ENCODE peak calls at places on chromosomes 7 and 10, in six cellular contexts. U is adipocyte, V is transverse colon, I is brain microvascular endothelial cell, C is ovary, P is skeletal muscle cell. A is an unnamed sample.

GRCh38 chr10:69901623-69902505 is 100.2 kb downstream of the COL13A1 start:
- DNase-seq in U (peak; percentile 67), V (peak; percentile 66), I (peak; percentile 43), P (no peak), C (peak; percentile 31), A (peak; percentile 66)

GRCh38 chr7:106947244-106947728 is 82.2 kb downstream of the PIK3CG start:
- DNase-seq in V (peak; percentile 44), I (peak; percentile 78), C (peak; percentile 76), U (peak; percentile 86), P (peak; percentile 27), A (peak; percentile 85)

GRCh38 chr10:588246-589165 is 101.0 kb downstream of the DIP2C start:
- DNase-seq in C (no peak), P (no peak), U (no peak), I (peak; percentile 63), V (no peak), A (no peak)

GRCh38 chr7:140349172-140349771 is 49.1 kb downstream of the SLC37A3 start:
- DNase-seq in I (peak; percentile 12), V (no peak), U (no peak), C (no peak), P (no peak), A (no peak)

GRCh38 chr10:14873090-14873760 is 5.4 kb upstream of the SUV39H2 start:
- DNase-seq in U (peak; percentile 18), V (no peak), I (peak; percentile 48), P (peak; percentile 2), C (no peak), A (no peak)

GRCh38 chr10:23053036-23053435 is 42.3 kb upstream of the MSRB2 start:
- DNase-seq in V (no peak), C (no peak), P (no peak), I (no peak), U (no peak), A (no peak)

GRCh38 chr10:104809288-104810090 is 168.4 kb downstream of the SORCS3 start:
- DNase-seq in C (no peak), U (no peak), I (no peak), V (no peak), P (peak; percentile 78), A (no peak)

GRCh38 chr7:37352974-37353948 is 95.4 kb downstream of the ELMO1 start:
- DNase-seq in U (no peak), I (no peak), P (no peak), C (no peak), V (peak; percentile 41), A (peak; percentile 63)

GRCh38 chr7:65247491-65247890 is 126.2 kb upstream of the ZNF92 start:
- DNase-seq in U (no peak), P (no peak), I (no peak), V (no peak), C (no peak), A (no peak)

GRCh38 chr7:141551773-141552162 is 558 bp downstream of the AGK start:
- DNase-seq in I (no peak), U (no peak), C (no peak), V (no peak), P (no peak), A (no peak)

GRCh38 chr10:102140218-102140617 is 7.4 kb downstream of the PPRC1 start:
- DNase-seq in P (no peak), V (no peak), U (no peak), I (no peak), C (no peak), A (no peak)

GRCh38 chr7:84251183-84251845 is 56.7 kb upstream of the SEMA3A start:
- DNase-seq in I (peak; percentile 82), V (no peak), C (no peak), U (peak; percentile 70), P (peak; percentile 85), A (no peak)

GRCh38 chr10:122263971-122264370 is 7.1 kb upstream of the BTBD16 start:
- DNase-seq in V (no peak), C (no peak), I (peak; percentile 89), P (peak; percentile 79), U (peak; percentile 90), A (no peak)

GRCh38 chr7:49099587-49100326 is 175.4 kb downstream of the CDC14C start:
- DNase-seq in V (no peak), U (no peak), I (no peak), C (no peak), P (no peak), A (no peak)

GRCh38 chr7:34759477-34760125 is 101.6 kb downstream of the NPSR1 start:
- DNase-seq in P (no peak), C (no peak), V (no peak), I (peak; percentile 46), U (peak; percentile 32), A (no peak)

GRCh38 chr7:26202019-26202985 is 757 bp downstream of the CBX3 start:
- DNase-seq in P (no peak), U (peak; percentile 76), I (no peak), V (peak; percentile 53), C (peak; percentile 71), A (peak; percentile 59)

GRCh38 chr10:100006241-100006886 is 3.4 kb downstream of the DNMBP start:
- DNase-seq in U (peak; percentile 93), C (no peak), P (peak; percentile 90), V (no peak), I (peak; percentile 93), A (no peak)

GRCh38 chr10:61463035-61463909 is 10.1 kb upstream of the TMEM26 start:
- DNase-seq in U (peak; percentile 88), V (no peak), P (peak; percentile 69), C (no peak), I (no peak), A (no peak)

GRCh38 chr7:18715988-18716387 is 220.4 kb downstream of the HDAC9 start:
- DNase-seq in U (no peak), I (no peak), C (no peak), P (no peak), V (no peak), A (no peak)

GRCh38 chr7:33671521-33672262 is 233.6 kb upstream of the BMPER start:
- DNase-seq in U (no peak), P (no peak), V (no peak), C (no peak), I (no peak), A (no peak)

GRCh38 chr7:100855515-100855914 is 3.0 kb downstream of the SLC12A9 start:
- DNase-seq in I (no peak), V (no peak), P (no peak), U (no peak), C (no peak), A (no peak)

GRCh38 chr7:7446616-7447015 is 89.1 kb downstream of the COL28A1 start:
- DNase-seq in C (no peak), P (no peak), U (no peak), I (no peak), V (no peak), A (no peak)

GRCh38 chr7:139230078-139230477 is 959 bp upstream of the UBN2 start:
- DNase-seq in I (no peak), V (no peak), U (no peak), P (no peak), C (no peak), A (no peak)

GRCh38 chr7:155228459-155228845 is 69.2 kb upstream of the INSIG1 start:
- DNase-seq in U (no peak), V (no peak), C (no peak), P (no peak), I (peak; percentile 25), A (no peak)

GRCh38 chr7:137731436-137731835 is 115.3 kb downstream of the DGKI start:
- DNase-seq in U (peak; percentile 44), C (no peak), V (no peak), I (peak; percentile 22), P (no peak), A (no peak)

GRCh38 chr7:9691286-9691685 is 1257.9 kb downstream of the NXPH1 start:
- DNase-seq in U (no peak), I (no peak), C (no peak), V (no peak), P (no peak), A (no peak)

GRCh38 chr7:7693881-7694280 is 24.5 kb downstream of the RPA3 start:
- DNase-seq in V (no peak), C (no peak), I (peak; percentile 30), P (peak; percentile 71), U (peak; percentile 72), A (no peak)

GRCh38 chr10:75606203-75606779 is 174.9 kb downstream of the LRMDA start:
- DNase-seq in V (no peak), I (no peak), P (no peak), U (no peak), C (no peak), A (no peak)

GRCh38 chr7:6691609-6692106 is 15.1 kb downstream of the ZNF12 start:
- DNase-seq in U (peak; percentile 17), V (no peak), P (peak; percentile 3), C (no peak), I (no peak), A (no peak)

DNA sequence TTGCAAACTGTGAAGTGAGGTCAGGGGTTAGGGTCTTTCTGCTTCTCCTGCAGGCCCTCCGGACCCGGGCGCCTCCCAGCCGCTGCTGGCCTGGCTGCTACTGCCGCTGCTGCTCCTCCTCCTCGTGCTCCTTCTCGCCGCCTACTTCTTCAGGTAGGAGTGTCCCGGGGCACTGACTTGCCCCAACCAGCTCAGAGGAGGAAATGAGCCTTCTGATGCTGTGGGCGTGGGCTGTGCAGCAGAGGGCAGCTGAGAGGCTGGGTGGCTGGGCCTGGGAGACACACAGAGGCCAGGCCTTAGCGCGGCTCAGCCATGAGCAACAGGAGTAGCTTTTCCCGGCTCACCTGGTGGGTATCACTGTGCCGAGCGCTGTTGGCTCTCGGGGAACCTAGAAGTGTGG is 78.9 kb downstream of the MKI67 start:
- DNase-seq in C (no peak), I (peak; percentile 20), U (no peak), V (peak; percentile 92), P (no peak), A (peak; percentile 90)
- H3K4me3 ChIP-seq in C (no peak overlapping the region), I (no peak overlapping the region), U (no peak overlapping the region), V (no peak overlapping the region), P (no peak overlapping the region), A (peak overlapping the region; percentile 1)

DNA sequence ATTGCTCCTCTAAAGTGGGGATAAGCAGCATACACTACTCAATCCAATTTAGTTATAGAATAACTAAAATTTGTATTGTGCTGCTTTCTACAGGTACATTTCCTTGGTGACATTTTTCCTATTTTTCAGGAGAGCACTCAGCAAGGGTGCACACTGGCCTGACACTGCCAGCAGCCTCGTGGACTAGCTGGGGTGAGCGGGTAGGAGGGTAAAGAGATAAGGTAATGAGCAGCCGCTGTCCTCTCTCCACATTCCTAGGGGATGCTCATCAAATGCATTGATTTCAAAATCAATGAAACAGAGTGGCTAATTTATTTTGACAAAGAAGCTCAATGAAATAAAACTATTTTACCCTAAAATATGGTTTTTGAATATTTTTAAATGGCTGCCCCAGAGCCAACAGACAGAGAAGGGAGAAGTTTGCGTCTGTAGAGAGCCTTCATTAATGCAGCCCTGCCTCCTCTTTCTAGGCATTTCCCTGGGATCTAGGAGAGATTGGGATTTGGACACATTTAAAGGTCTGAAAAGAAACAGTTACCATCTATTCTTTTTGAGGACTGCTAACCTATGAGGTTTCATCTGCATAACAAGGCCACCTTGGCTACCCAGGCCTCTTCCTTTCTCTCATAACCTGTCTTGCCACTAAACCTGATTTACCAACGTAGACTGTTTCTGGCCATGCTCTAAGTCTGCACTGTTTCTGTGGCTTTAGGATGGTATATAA is 561.0 kb downstream of the IPMK start:
- DNase-seq in V (no peak), P (no peak), I (no peak), C (no peak), U (no peak), A (no peak)
- H3K4me3 ChIP-seq in V (no peak overlapping the region), P (no peak overlapping the region), I (no peak overlapping the region), C (no peak overlapping the region), U (no peak overlapping the region), A (no peak overlapping the region)

GRCh38 chr7:134890246-134891240 is 95.8 kb upstream of the AGBL3 start:
- DNase-seq in I (peak; percentile 73), P (peak; percentile 74), U (peak; percentile 67), V (no peak), C (peak; percentile 40), A (no peak)
- H3K4me3 ChIP-seq in I (peak overlapping the region; percentile 65), P (peak overlapping the region; percentile 64), U (peak overlapping the region; percentile 87), V (no peak overlapping the region), C (peak overlapping the region; percentile 50), A (peak overlapping the region; percentile 64)

GRCh38 chr7:16648551-16648950 is 2.6 kb downstream of the BZW2 start:
- DNase-seq in I (no peak), C (no peak), V (no peak), U (no peak), P (no peak), A (no peak)
- H3K4me3 ChIP-seq in I (no peak overlapping the region), C (no peak overlapping the region), V (no peak overlapping the region), U (no peak overlapping the region), P (no peak overlapping the region), A (no peak overlapping the region)